ENCODE peak calls at places on chromosome 6, in five cellular contexts. B, S, D, X and M are unnamed samples.

GRCh38 chr6:133973109-133973971 is 20.3 kb downstream of the TBPL1 start:
- DNase-seq in B (no peak), S (no peak), D (no peak), X (no peak), M (no peak)

GRCh38 chr6:137165375-137166246 is 7.8 kb downstream of the IL22RA2 start:
- DNase-seq in B (peak), S (peak), D (no peak), X (peak), M (no peak)

GRCh38 chr6:73644030-73644429 is 9.8 kb downstream of the SLC17A5 start:
- DNase-seq in B (no peak), S (no peak), D (no peak), X (no peak), M (no peak)

GRCh38 chr6:42045538-42046460 is 4.5 kb upstream of the TAF8 start:
- DNase-seq in B (peak), S (peak), D (peak), X (peak), M (peak)

GRCh38 chr6:24761193-24761835 is 13.4 kb upstream of the GMNN start:
- DNase-seq in B (no peak), S (peak), D (no peak), X (no peak), M (no peak)

GRCh38 chr6:11350294-11350693 is 117.8 kb upstream of the NEDD9 start:
- DNase-seq in B (peak), S (no peak), D (peak), X (no peak), M (peak)

GRCh38 chr6:75204959-75205775 is 686 bp downstream of the COL12A1 start:
- DNase-seq in B (no peak), S (no peak), D (peak), X (peak), M (peak)

GRCh38 chr6:167455371-167455770 is 130.5 kb downstream of the TTLL2 start:
- DNase-seq in B (no peak), S (no peak), D (no peak), X (no peak), M (no peak)

GRCh38 chr6:142781124-142781523 is 163.9 kb downstream of the HIVEP2 start:
- DNase-seq in B (no peak), S (no peak), D (no peak), X (no peak), M (no peak)

GRCh38 chr6:31717499-31718222 is 2.5 kb downstream of the LY6G6D start:
- DNase-seq in B (no peak), S (no peak), D (no peak), X (no peak), M (no peak)
- H3K27ac ChIP-seq in B (no peak), S (no peak), D (no peak), X (no peak), M (no peak)

DNA sequence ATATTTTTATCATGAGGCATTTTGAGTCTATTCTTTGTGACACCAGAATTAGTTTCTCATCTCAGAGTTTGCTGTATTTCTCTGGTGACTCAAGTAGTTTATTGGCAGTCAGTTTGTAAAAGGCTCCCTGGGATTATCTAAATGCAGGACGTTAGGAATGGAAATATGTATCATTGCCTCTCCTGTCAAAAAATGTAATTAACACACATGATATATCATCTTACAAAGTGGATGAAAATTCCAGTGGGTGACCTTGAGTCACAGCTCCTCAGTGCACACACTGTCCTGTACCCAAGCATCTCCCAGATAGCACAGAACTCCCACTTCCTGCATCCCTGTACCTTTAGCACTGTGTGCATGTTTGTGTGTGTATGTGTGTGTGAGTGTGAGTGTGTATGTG is 258.6 kb downstream of the LAMA2 start:
- DNase-seq in B (no peak), S (no peak), D (no peak), X (no peak), M (no peak)
- H3K27ac ChIP-seq in B (no peak), S (no peak), D (no peak), X (no peak), M (peak)

GRCh38 chr6:36386495-36387439 is 702 bp downstream of the ETV7 start:
- DNase-seq in B (no peak), S (peak), D (peak), X (no peak), M (peak)
- H3K27ac ChIP-seq in B (no peak), S (peak), D (peak), X (peak), M (peak)

DNA sequence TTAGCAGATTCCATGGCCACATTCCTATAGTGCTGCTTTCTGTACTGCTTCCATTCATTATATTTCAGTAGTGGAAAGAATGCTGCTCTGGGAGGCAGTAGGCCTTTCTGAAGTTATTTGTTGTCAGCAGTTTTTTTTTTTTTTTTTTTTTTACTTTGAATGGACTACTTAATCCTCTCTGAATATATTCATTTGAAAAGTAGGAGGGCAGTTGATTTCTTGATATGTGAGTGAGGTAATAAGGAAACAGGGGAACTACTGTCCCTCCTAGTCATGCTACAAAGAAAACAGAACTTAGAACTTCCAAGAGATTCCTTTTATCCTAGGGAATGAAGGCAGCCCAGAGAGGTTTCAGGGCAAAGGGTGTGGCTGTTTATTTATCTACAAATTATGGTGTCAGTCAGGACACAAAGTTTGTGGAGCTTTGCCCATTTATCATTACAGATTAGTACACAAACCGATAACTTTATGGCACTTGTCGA is 155.9 kb downstream of the JARID2 start:
- DNase-seq in B (no peak), S (no peak), D (no peak), X (no peak), M (no peak)
- H3K27ac ChIP-seq in B (no peak), S (no peak), D (no peak), X (no peak), M (no peak)

GRCh38 chr6:116568851-116569755 is 2.2 kb upstream of the RWDD1 start:
- DNase-seq in B (peak), S (no peak), D (no peak), X (no peak), M (no peak)

GRCh38 chr6:116575227-116575626 is 3.9 kb downstream of the RWDD1 start:
- DNase-seq in B (no peak), S (no peak), D (no peak), X (no peak), M (no peak)

GRCh38 chr6:116570856-116571682 is at the start of gene RWDD1:
- DNase-seq in B (peak), S (peak), D (peak), X (peak), M (peak)

GRCh38 chr6:116571683-116572000 is 338 bp downstream of the RWDD1 start:
- DNase-seq in B (no peak), S (no peak), D (no peak), X (no peak), M (no peak)

GRCh38 chr6:116572162-116572561 is 858 bp downstream of the RWDD1 start:
- DNase-seq in B (no peak), S (peak), D (no peak), X (no peak), M (no peak)
- H3K27ac ChIP-seq in B (peak), S (peak), D (peak), X (peak), M (peak)